ENCODE peak calls at places on chromosomes 7 and 10, in ten cellular contexts. One of them, this sample, is unnamed.
A peak's percentile ranks its signal among the peaks of the same experiment; 100 is the strongest.

GRCh38 chr7:18861514-18861913 is 255.9 kb downstream of the TWIST1 start:
- DNase-seq in lower leg skin: no peak
- DNase-seq in H1: no peak
- DNase-seq in lower lobe of right lung: no peak
- DNase-seq in cardiac muscle cell: peak; percentile 84
- DNase-seq in endodermal cell: no peak
- DNase-seq in left ventricle myocardium inferior: no peak
- DNase-seq in BJ: peak; percentile 11
- DNase-seq in coronary artery: no peak
- DNase-seq in fibroblast of mammary gland: peak; percentile 89
- DNase-seq in this sample: no peak

GRCh38 chr10:83346216-83346910 is 792.9 kb upstream of the GHITM start:
- DNase-seq in left ventricle myocardium inferior: no peak
- DNase-seq in endodermal cell: no peak
- DNase-seq in lower lobe of right lung: no peak
- DNase-seq in fibroblast of mammary gland: no peak
- DNase-seq in lower leg skin: no peak
- DNase-seq in coronary artery: no peak
- DNase-seq in BJ: no peak
- DNase-seq in H1: no peak
- DNase-seq in cardiac muscle cell: peak; percentile 44
- DNase-seq in this sample: no peak

GRCh38 chr7:561631-562393 is 42.2 kb upstream of the PDGFA start:
- DNase-seq in coronary artery: no peak
- DNase-seq in cardiac muscle cell: no peak
- DNase-seq in lower lobe of right lung: no peak
- DNase-seq in BJ: no peak
- DNase-seq in fibroblast of mammary gland: no peak
- DNase-seq in lower leg skin: no peak
- DNase-seq in H1: no peak
- DNase-seq in endodermal cell: no peak
- DNase-seq in left ventricle myocardium inferior: no peak
- DNase-seq in this sample: no peak

GRCh38 chr7:26555971-26556830 is 264.5 kb downstream of the SNX10 start:
- DNase-seq in left ventricle myocardium inferior: no peak
- DNase-seq in BJ: no peak
- DNase-seq in lower leg skin: no peak
- DNase-seq in lower lobe of right lung: no peak
- DNase-seq in coronary artery: no peak
- DNase-seq in fibroblast of mammary gland: no peak
- DNase-seq in endodermal cell: peak; percentile 61
- DNase-seq in H1: no peak
- DNase-seq in cardiac muscle cell: no peak
- DNase-seq in this sample: no peak

GRCh38 chr7:47578581-47579270 is 3.2 kb downstream of the TNS3 start:
- DNase-seq in BJ: peak; percentile 73
- DNase-seq in H1: no peak
- DNase-seq in cardiac muscle cell: no peak
- DNase-seq in endodermal cell: no peak
- DNase-seq in lower leg skin: no peak
- DNase-seq in left ventricle myocardium inferior: no peak
- DNase-seq in coronary artery: peak; percentile 77
- DNase-seq in lower lobe of right lung: no peak
- DNase-seq in fibroblast of mammary gland: peak; percentile 69
- DNase-seq in this sample: no peak

GRCh38 chr7:95716357-95717122 is 55.8 kb upstream of the DYNC1I1 start:
- DNase-seq in coronary artery: no peak
- DNase-seq in endodermal cell: no peak
- DNase-seq in lower leg skin: no peak
- DNase-seq in cardiac muscle cell: no peak
- DNase-seq in left ventricle myocardium inferior: no peak
- DNase-seq in BJ: no peak
- DNase-seq in H1: no peak
- DNase-seq in lower lobe of right lung: no peak
- DNase-seq in fibroblast of mammary gland: no peak
- DNase-seq in this sample: no peak

GRCh38 chr7:73995330-73995729 is 32.6 kb upstream of the ELN start:
- DNase-seq in cardiac muscle cell: peak; percentile 72
- DNase-seq in left ventricle myocardium inferior: no peak
- DNase-seq in lower leg skin: no peak
- DNase-seq in H1: no peak
- DNase-seq in fibroblast of mammary gland: peak; percentile 49
- DNase-seq in coronary artery: no peak
- DNase-seq in endodermal cell: no peak
- DNase-seq in BJ: peak; percentile 73
- DNase-seq in lower lobe of right lung: no peak
- DNase-seq in this sample: peak; percentile 46

GRCh38 chr7:74217455-74218342 is 7.9 kb downstream of the LAT2 start:
- DNase-seq in coronary artery: no peak
- DNase-seq in lower leg skin: no peak
- DNase-seq in lower lobe of right lung: no peak
- DNase-seq in cardiac muscle cell: no peak
- DNase-seq in fibroblast of mammary gland: no peak
- DNase-seq in H1: no peak
- DNase-seq in BJ: no peak
- DNase-seq in endodermal cell: no peak
- DNase-seq in left ventricle myocardium inferior: no peak
- DNase-seq in this sample: no peak

GRCh38 chr7:673681-674453 is 52.6 kb upstream of the DNAAF5 start:
- DNase-seq in fibroblast of mammary gland: no peak
- DNase-seq in BJ: no peak
- DNase-seq in endodermal cell: no peak
- DNase-seq in left ventricle myocardium inferior: no peak
- DNase-seq in cardiac muscle cell: no peak
- DNase-seq in lower lobe of right lung: no peak
- DNase-seq in lower leg skin: no peak
- DNase-seq in H1: no peak
- DNase-seq in coronary artery: no peak
- DNase-seq in this sample: no peak

DNA sequence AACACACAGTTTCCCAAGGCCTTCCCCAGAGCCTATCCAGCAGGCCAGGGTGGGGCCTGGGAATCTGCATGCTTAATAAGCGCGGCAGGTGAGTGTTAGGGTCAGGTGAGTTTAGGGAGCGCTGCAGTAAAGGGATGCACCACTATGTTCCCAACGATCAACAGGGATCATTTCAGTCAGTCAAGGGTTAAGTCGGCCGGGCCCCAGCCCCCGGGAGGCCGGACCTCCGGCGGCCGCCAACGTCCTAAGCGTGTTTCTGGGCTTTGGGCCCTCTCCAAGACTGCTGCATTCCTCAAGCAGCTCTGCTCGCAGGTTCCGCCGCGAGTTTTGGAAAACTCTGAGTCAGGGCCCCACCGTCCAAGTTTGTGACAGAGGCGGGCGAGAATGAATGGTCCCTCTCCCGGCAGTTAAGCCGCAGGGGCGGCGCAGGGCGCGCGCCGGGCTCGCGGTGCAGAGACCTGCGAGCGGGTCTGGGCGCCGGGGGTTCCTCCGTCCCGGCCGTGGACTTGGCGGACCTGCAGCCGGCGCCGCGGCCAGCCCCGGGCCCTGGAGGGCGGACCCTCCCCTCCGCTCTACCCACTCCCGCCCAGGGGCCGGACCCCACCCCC is 81.6 kb downstream of the ARHGAP22 start:
- DNase-seq in endodermal cell: peak; percentile 89
- DNase-seq in cardiac muscle cell: peak; percentile 96
- DNase-seq in fibroblast of mammary gland: peak; percentile 96
- DNase-seq in left ventricle myocardium inferior: peak; percentile 51
- DNase-seq in BJ: peak; percentile 59
- DNase-seq in lower lobe of right lung: no peak
- DNase-seq in lower leg skin: no peak
- DNase-seq in coronary artery: peak; percentile 82
- DNase-seq in H1: no peak
- DNase-seq in this sample: peak; percentile 74
- H3K4me3 ChIP-seq in endodermal cell: peak overlapping the region; percentile 82
- H3K4me3 ChIP-seq in cardiac muscle cell: peak overlapping the region; percentile 61
- H3K4me3 ChIP-seq in fibroblast of mammary gland: peak overlapping the region; percentile 33
- H3K4me3 ChIP-seq in left ventricle myocardium inferior: peak overlapping the region; percentile 68
- H3K4me3 ChIP-seq in BJ: peak overlapping the region; percentile 56
- H3K4me3 ChIP-seq in lower lobe of right lung: peak overlapping the region; percentile 55
- H3K4me3 ChIP-seq in lower leg skin: peak overlapping the region; percentile 18
- H3K4me3 ChIP-seq in coronary artery: peak overlapping the region; percentile 73
- H3K4me3 ChIP-seq in H1: peak overlapping the region; percentile 74
- H3K4me3 ChIP-seq in this sample: peak overlapping the region; percentile 57

GRCh38 chr10:35501923-35502322 is 103.2 kb upstream of the GJD4 start:
- DNase-seq in fibroblast of mammary gland: no peak
- DNase-seq in lower lobe of right lung: no peak
- DNase-seq in endodermal cell: no peak
- DNase-seq in cardiac muscle cell: no peak
- DNase-seq in BJ: no peak
- DNase-seq in coronary artery: no peak
- DNase-seq in left ventricle myocardium inferior: no peak
- DNase-seq in H1: no peak
- DNase-seq in lower leg skin: no peak
- DNase-seq in this sample: no peak
- TF ChIP-seq CTCF in fibroblast of mammary gland: no peak
- TF ChIP-seq CTCF in lower lobe of right lung: no peak
- TF ChIP-seq CTCF in endodermal cell: peak; percentile 73
- TF ChIP-seq CTCF in cardiac muscle cell: no peak
- TF ChIP-seq CTCF in BJ: no peak
- TF ChIP-seq CTCF in coronary artery: no peak
- TF ChIP-seq CTCF in left ventricle myocardium inferior: no peak
- TF ChIP-seq CTCF in H1: peak; percentile 24
- TF ChIP-seq CTCF in lower leg skin: no peak
- TF ChIP-seq CTCF in this sample: no peak

GRCh38 chr10:71714055-71714454 is 5.5 kb downstream of the C10orf105 start:
- DNase-seq in cardiac muscle cell: no peak
- DNase-seq in lower lobe of right lung: no peak
- DNase-seq in fibroblast of mammary gland: no peak
- DNase-seq in coronary artery: no peak
- DNase-seq in endodermal cell: no peak
- DNase-seq in lower leg skin: no peak
- DNase-seq in BJ: no peak
- DNase-seq in H1: no peak
- DNase-seq in left ventricle myocardium inferior: no peak
- DNase-seq in this sample: no peak
- H3K4me3 ChIP-seq in cardiac muscle cell: no peak overlapping the region
- H3K4me3 ChIP-seq in lower lobe of right lung: peak overlapping the region; percentile 20
- H3K4me3 ChIP-seq in fibroblast of mammary gland: no peak overlapping the region
- H3K4me3 ChIP-seq in coronary artery: peak overlapping the region; percentile 43
- H3K4me3 ChIP-seq in endodermal cell: no peak overlapping the region
- H3K4me3 ChIP-seq in lower leg skin: no peak overlapping the region
- H3K4me3 ChIP-seq in BJ: no peak overlapping the region
- H3K4me3 ChIP-seq in H1: no peak overlapping the region
- H3K4me3 ChIP-seq in left ventricle myocardium inferior: peak overlapping the region; percentile 26
- H3K4me3 ChIP-seq in this sample: no peak overlapping the region

DNA sequence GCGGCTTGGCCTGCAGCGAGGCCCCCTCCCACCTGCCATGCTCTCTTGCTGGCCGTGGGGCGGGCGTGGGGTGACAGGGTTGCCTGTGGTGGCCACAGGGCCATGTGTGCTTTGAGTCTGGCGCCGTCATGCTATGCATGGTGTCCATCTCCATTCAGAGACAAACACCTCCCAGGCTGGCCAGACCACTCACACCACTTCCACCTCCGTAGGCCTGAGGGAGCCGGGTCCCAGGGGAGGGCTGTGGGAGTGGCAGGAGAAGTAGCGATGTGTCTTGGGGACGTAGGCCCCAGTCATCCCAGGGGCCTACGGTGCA is 65.5 kb downstream of the DNAJB6 start:
- DNase-seq in coronary artery: no peak
- DNase-seq in lower leg skin: no peak
- DNase-seq in left ventricle myocardium inferior: no peak
- DNase-seq in endodermal cell: no peak
- DNase-seq in H1: no peak
- DNase-seq in lower lobe of right lung: no peak
- DNase-seq in cardiac muscle cell: no peak
- DNase-seq in fibroblast of mammary gland: no peak
- DNase-seq in BJ: no peak
- DNase-seq in this sample: no peak
- TF ChIP-seq CTCF in coronary artery: no peak
- TF ChIP-seq CTCF in lower leg skin: no peak
- TF ChIP-seq CTCF in left ventricle myocardium inferior: no peak
- TF ChIP-seq CTCF in endodermal cell: no peak
- TF ChIP-seq CTCF in H1: no peak
- TF ChIP-seq CTCF in lower lobe of right lung: no peak
- TF ChIP-seq CTCF in cardiac muscle cell: no peak
- TF ChIP-seq CTCF in fibroblast of mammary gland: no peak
- TF ChIP-seq CTCF in BJ: no peak
- TF ChIP-seq CTCF in this sample: no peak

GRCh38 chr10:91164520-91165065 is 55.9 kb upstream of the PCGF5 start:
- DNase-seq in lower leg skin: no peak
- DNase-seq in fibroblast of mammary gland: peak; percentile 61
- DNase-seq in H1: no peak
- DNase-seq in lower lobe of right lung: no peak
- DNase-seq in endodermal cell: no peak
- DNase-seq in cardiac muscle cell: no peak
- DNase-seq in left ventricle myocardium inferior: no peak
- DNase-seq in coronary artery: no peak
- DNase-seq in BJ: no peak
- DNase-seq in this sample: no peak

GRCh38 chr10:91162050-91162494 is 58.4 kb upstream of the PCGF5 start:
- DNase-seq in lower leg skin: peak; percentile 22
- DNase-seq in coronary artery: no peak
- DNase-seq in lower lobe of right lung: no peak
- DNase-seq in left ventricle myocardium inferior: no peak
- DNase-seq in fibroblast of mammary gland: peak; percentile 64
- DNase-seq in H1: no peak
- DNase-seq in cardiac muscle cell: peak; percentile 24
- DNase-seq in endodermal cell: peak; percentile 64
- DNase-seq in BJ: no peak
- DNase-seq in this sample: no peak

GRCh38 chr10:91162495-91163268 is 57.8 kb upstream of the PCGF5 start:
- DNase-seq in coronary artery: peak; percentile 89
- DNase-seq in endodermal cell: peak; percentile 67
- DNase-seq in lower leg skin: peak; percentile 44
- DNase-seq in lower lobe of right lung: peak; percentile 89
- DNase-seq in cardiac muscle cell: peak; percentile 65
- DNase-seq in BJ: no peak
- DNase-seq in fibroblast of mammary gland: peak; percentile 50
- DNase-seq in left ventricle myocardium inferior: peak; percentile 81
- DNase-seq in H1: peak; percentile 59
- DNase-seq in this sample: no peak

GRCh38 chr10:91163269-91163708 is 57.2 kb upstream of the PCGF5 start:
- DNase-seq in left ventricle myocardium inferior: peak; percentile 65
- DNase-seq in lower lobe of right lung: peak; percentile 78
- DNase-seq in H1: peak; percentile 79
- DNase-seq in fibroblast of mammary gland: peak; percentile 61
- DNase-seq in coronary artery: peak; percentile 88
- DNase-seq in BJ: no peak
- DNase-seq in endodermal cell: peak; percentile 82
- DNase-seq in lower leg skin: no peak
- DNase-seq in cardiac muscle cell: peak; percentile 63
- DNase-seq in this sample: no peak

GRCh38 chr10:91163709-91164474 is 56.6 kb upstream of the PCGF5 start:
- DNase-seq in fibroblast of mammary gland: peak; percentile 91
- DNase-seq in cardiac muscle cell: peak; percentile 70
- DNase-seq in left ventricle myocardium inferior: peak; percentile 41
- DNase-seq in endodermal cell: peak; percentile 65
- DNase-seq in lower leg skin: peak; percentile 48
- DNase-seq in H1: peak; percentile 54
- DNase-seq in BJ: peak; percentile 52
- DNase-seq in lower lobe of right lung: peak; percentile 73
- DNase-seq in coronary artery: peak; percentile 90
- DNase-seq in this sample: no peak
- H3K4me3 ChIP-seq in fibroblast of mammary gland: peak overlapping the region; percentile 70
- H3K4me3 ChIP-seq in cardiac muscle cell: peak overlapping the region; percentile 81
- H3K4me3 ChIP-seq in left ventricle myocardium inferior: peak overlapping the region; percentile 96
- H3K4me3 ChIP-seq in endodermal cell: peak overlapping the region; percentile 79
- H3K4me3 ChIP-seq in lower leg skin: peak overlapping the region; percentile 87
- H3K4me3 ChIP-seq in H1: peak overlapping the region; percentile 62
- H3K4me3 ChIP-seq in BJ: peak overlapping the region; percentile 75
- H3K4me3 ChIP-seq in lower lobe of right lung: peak overlapping the region; percentile 81
- H3K4me3 ChIP-seq in coronary artery: peak overlapping the region; percentile 82
- H3K4me3 ChIP-seq in this sample: peak overlapping the region; percentile 75

GRCh38 chr7:44123190-44124003 is at the start of gene POLD2:
- DNase-seq in coronary artery: peak; percentile 98
- DNase-seq in BJ: peak; percentile 77
- DNase-seq in left ventricle myocardium inferior: peak; percentile 99
- DNase-seq in H1: peak; percentile 96
- DNase-seq in cardiac muscle cell: peak; percentile 98
- DNase-seq in lower leg skin: peak; percentile 97
- DNase-seq in lower lobe of right lung: peak; percentile 98
- DNase-seq in fibroblast of mammary gland: peak; percentile 93
- DNase-seq in endodermal cell: peak; percentile 99
- DNase-seq in this sample: peak; percentile 56
- TF ChIP-seq CTCF in coronary artery: no peak
- TF ChIP-seq CTCF in BJ: no peak
- TF ChIP-seq CTCF in left ventricle myocardium inferior: peak; percentile 12
- TF ChIP-seq CTCF in H1: no peak
- TF ChIP-seq CTCF in cardiac muscle cell: no peak
- TF ChIP-seq CTCF in lower leg skin: no peak
- TF ChIP-seq CTCF in lower lobe of right lung: no peak
- TF ChIP-seq CTCF in fibroblast of mammary gland: no peak
- TF ChIP-seq CTCF in endodermal cell: no peak
- TF ChIP-seq CTCF in this sample: no peak

This sample was measured in AG04449.